ENCODE peak calls at places on chromosomes 7 and 10, in seven cellular contexts. One of them, this sample, is unnamed.

GRCh38 chr10:62492012-62492869 is 118.1 kb downstream of the ZNF365 start:
- DNase-seq in HepG2: peak
- DNase-seq in SK-N-SH: no peak
- DNase-seq in HCT116: peak
- DNase-seq in GM12878: peak
- DNase-seq in H1: no peak
- DNase-seq in K562: no peak
- DNase-seq in this sample: peak

GRCh38 chr7:1233328-1234048 is 816 bp downstream of the UNCX start:
- DNase-seq in HepG2: no peak
- DNase-seq in SK-N-SH: no peak
- DNase-seq in HCT116: no peak
- DNase-seq in GM12878: no peak
- DNase-seq in H1: no peak
- DNase-seq in K562: no peak
- DNase-seq in this sample: no peak

GRCh38 chr7:90538405-90538804 is 57.7 kb upstream of the CDK14 start:
- DNase-seq in HepG2: no peak
- DNase-seq in SK-N-SH: no peak
- DNase-seq in HCT116: no peak
- DNase-seq in GM12878: no peak
- DNase-seq in H1: no peak
- DNase-seq in K562: no peak
- DNase-seq in this sample: no peak

GRCh38 chr10:3418041-3418760 is 245.6 kb upstream of the PITRM1 start:
- DNase-seq in HepG2: no peak
- DNase-seq in SK-N-SH: no peak
- DNase-seq in HCT116: no peak
- DNase-seq in GM12878: no peak
- DNase-seq in H1: no peak
- DNase-seq in K562: no peak
- DNase-seq in this sample: no peak

GRCh38 chr7:113998934-113999333 is 80.1 kb upstream of the PPP1R3A start:
- DNase-seq in HepG2: no peak
- DNase-seq in SK-N-SH: no peak
- DNase-seq in HCT116: no peak
- DNase-seq in GM12878: no peak
- DNase-seq in H1: no peak
- DNase-seq in K562: no peak
- DNase-seq in this sample: no peak

GRCh38 chr10:64080071-64080470 is 558.9 kb downstream of the REEP3 start:
- DNase-seq in HepG2: no peak
- DNase-seq in SK-N-SH: no peak
- DNase-seq in HCT116: no peak
- DNase-seq in GM12878: no peak
- DNase-seq in H1: no peak
- DNase-seq in K562: no peak
- DNase-seq in this sample: no peak

GRCh38 chr7:107995184-107996071 is 7.5 kb downstream of the LAMB1 start:
- DNase-seq in HepG2: peak
- DNase-seq in SK-N-SH: peak
- DNase-seq in HCT116: no peak
- DNase-seq in GM12878: no peak
- DNase-seq in H1: peak
- DNase-seq in K562: peak
- DNase-seq in this sample: peak

GRCh38 chr7:43639858-43640491 is 57.1 kb downstream of the STK17A start:
- DNase-seq in HepG2: peak
- DNase-seq in SK-N-SH: no peak
- DNase-seq in HCT116: no peak
- DNase-seq in GM12878: no peak
- DNase-seq in H1: no peak
- DNase-seq in K562: no peak
- DNase-seq in this sample: no peak

GRCh38 chr7:134130124-134130523 is 3.0 kb downstream of the LRGUK start:
- DNase-seq in HepG2: no peak
- DNase-seq in SK-N-SH: no peak
- DNase-seq in HCT116: no peak
- DNase-seq in GM12878: no peak
- DNase-seq in H1: no peak
- DNase-seq in K562: no peak
- DNase-seq in this sample: no peak

GRCh38 chr7:97851725-97852124 is 20.5 kb downstream of the ASNS start:
- DNase-seq in HepG2: no peak
- DNase-seq in SK-N-SH: no peak
- DNase-seq in HCT116: no peak
- DNase-seq in GM12878: no peak
- DNase-seq in H1: no peak
- DNase-seq in K562: no peak
- DNase-seq in this sample: no peak

GRCh38 chr7:98810166-98810802 is 59.5 kb downstream of the TMEM130 start:
- DNase-seq in HepG2: no peak
- DNase-seq in SK-N-SH: peak
- DNase-seq in HCT116: no peak
- DNase-seq in GM12878: no peak
- DNase-seq in H1: no peak
- DNase-seq in K562: no peak
- DNase-seq in this sample: no peak

GRCh38 chr7:45236666-45237065 is 79.1 kb downstream of the RAMP3 start:
- DNase-seq in HepG2: no peak
- DNase-seq in SK-N-SH: no peak
- DNase-seq in HCT116: no peak
- DNase-seq in GM12878: no peak
- DNase-seq in H1: peak
- DNase-seq in K562: no peak
- DNase-seq in this sample: no peak

GRCh38 chr10:13739178-13739577 is 152.4 kb downstream of the PRPF18 start:
- DNase-seq in HepG2: no peak
- DNase-seq in SK-N-SH: no peak
- DNase-seq in HCT116: no peak
- DNase-seq in GM12878: no peak
- DNase-seq in H1: no peak
- DNase-seq in K562: no peak
- DNase-seq in this sample: no peak

GRCh38 chr10:45373003-45373782 is 823 bp upstream of the ALOX5 start:
- DNase-seq in HepG2: no peak
- DNase-seq in SK-N-SH: peak
- DNase-seq in HCT116: no peak
- DNase-seq in GM12878: no peak
- DNase-seq in H1: peak
- DNase-seq in K562: peak
- DNase-seq in this sample: no peak

GRCh38 chr7:124764071-124764846 is 1.3 kb downstream of the GPR37 start:
- DNase-seq in HepG2: no peak
- DNase-seq in SK-N-SH: no peak
- DNase-seq in HCT116: no peak
- DNase-seq in GM12878: no peak
- DNase-seq in H1: no peak
- DNase-seq in K562: no peak
- DNase-seq in this sample: no peak

GRCh38 chr7:66379761-66380160 is 174.6 kb downstream of the TPST1 start:
- DNase-seq in HepG2: no peak
- DNase-seq in SK-N-SH: no peak
- DNase-seq in HCT116: peak
- DNase-seq in GM12878: no peak
- DNase-seq in H1: no peak
- DNase-seq in K562: no peak
- DNase-seq in this sample: no peak

GRCh38 chr10:74289172-74289571 is 138.2 kb downstream of the ADK start:
- DNase-seq in HepG2: no peak
- DNase-seq in SK-N-SH: no peak
- DNase-seq in HCT116: no peak
- DNase-seq in GM12878: no peak
- DNase-seq in H1: no peak
- DNase-seq in K562: no peak
- DNase-seq in this sample: no peak

GRCh38 chr10:127942811-127943210 is 35.9 kb downstream of the PTPRE start:
- DNase-seq in HepG2: no peak
- DNase-seq in SK-N-SH: peak
- DNase-seq in HCT116: no peak
- DNase-seq in GM12878: no peak
- DNase-seq in H1: no peak
- DNase-seq in K562: no peak
- DNase-seq in this sample: no peak

GRCh38 chr10:127939786-127940330 is 33.0 kb downstream of the PTPRE start:
- DNase-seq in HepG2: no peak
- DNase-seq in SK-N-SH: no peak
- DNase-seq in HCT116: no peak
- DNase-seq in GM12878: no peak
- DNase-seq in H1: no peak
- DNase-seq in K562: no peak
- DNase-seq in this sample: no peak

GRCh38 chr10:127943336-127943910 is 36.5 kb downstream of the PTPRE start:
- DNase-seq in HepG2: no peak
- DNase-seq in SK-N-SH: no peak
- DNase-seq in HCT116: no peak
- DNase-seq in GM12878: no peak
- DNase-seq in H1: no peak
- DNase-seq in K562: no peak
- DNase-seq in this sample: no peak

GRCh38 chr10:127937915-127938440 is 31.1 kb downstream of the PTPRE start:
- DNase-seq in HepG2: no peak
- DNase-seq in SK-N-SH: no peak
- DNase-seq in HCT116: no peak
- DNase-seq in GM12878: no peak
- DNase-seq in H1: no peak
- DNase-seq in K562: no peak
- DNase-seq in this sample: no peak

DNA sequence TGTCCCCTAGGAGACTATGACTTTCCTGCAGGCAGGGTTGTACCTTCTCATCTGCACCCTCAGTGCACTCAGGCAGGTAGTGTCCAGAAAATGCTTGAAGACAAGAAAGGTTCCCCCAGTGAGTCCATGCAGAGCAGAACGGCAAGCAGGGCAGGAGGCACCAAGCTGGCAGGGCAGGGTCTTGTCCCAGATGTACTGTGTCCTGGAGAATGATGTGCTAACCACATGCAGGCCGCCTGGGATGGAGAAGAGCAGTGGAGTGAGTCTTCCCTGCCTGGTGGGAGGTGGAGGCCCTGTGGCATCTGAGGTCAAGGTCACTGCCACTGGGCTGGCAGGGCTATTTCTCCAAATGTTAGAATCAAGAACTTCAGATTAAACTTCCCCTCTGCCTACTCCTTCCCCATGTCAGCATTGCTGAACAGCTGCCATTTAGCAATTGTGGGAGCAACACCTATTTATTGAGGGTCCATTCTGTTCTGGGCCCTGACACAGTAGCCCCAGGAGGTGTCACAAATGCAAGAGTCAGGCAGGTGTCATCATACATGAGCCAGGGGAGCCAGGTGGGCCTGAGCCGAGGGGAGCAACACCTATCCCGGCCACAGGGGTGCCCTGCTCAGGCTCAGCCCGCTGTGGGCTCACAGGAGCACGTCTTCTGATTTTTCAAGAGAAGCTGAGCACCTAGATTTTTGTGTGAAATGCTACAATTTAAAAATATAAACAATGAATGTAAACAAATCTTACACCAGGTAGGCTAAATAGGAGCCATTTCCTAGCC is 34.1 kb downstream of the PTPRE start:
- DNase-seq in HepG2: no peak
- DNase-seq in SK-N-SH: no peak
- DNase-seq in HCT116: no peak
- DNase-seq in GM12878: no peak
- DNase-seq in H1: no peak
- DNase-seq in K562: no peak
- DNase-seq in this sample: no peak
- TF ChIP-seq JUND in HepG2: no peak
- TF ChIP-seq JUND in SK-N-SH: no peak
- TF ChIP-seq JUND in HCT116: no peak
- TF ChIP-seq JUND in GM12878: no peak
- TF ChIP-seq JUND in H1: no peak
- TF ChIP-seq JUND in K562: no peak
- TF ChIP-seq JUND in this sample: no peak

DNA sequence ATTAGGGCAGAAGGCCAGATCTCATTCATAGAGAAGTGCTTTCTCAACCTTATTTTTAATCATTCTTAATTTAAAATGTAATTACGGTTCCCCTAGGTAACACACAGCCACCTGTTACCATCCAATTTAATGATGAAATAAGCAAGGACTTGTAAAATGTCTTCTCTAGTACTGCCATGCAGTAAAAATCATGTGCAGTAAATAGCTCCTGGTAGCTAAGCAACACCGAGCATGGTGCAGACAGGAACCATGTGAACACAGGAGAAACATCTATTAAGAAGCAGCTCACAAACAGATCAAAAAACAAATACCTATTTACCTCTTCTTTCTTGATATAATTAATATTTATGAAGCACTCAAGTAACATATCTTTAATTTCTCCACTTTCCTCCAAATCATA is 15.1 kb downstream of the NCAPG2 start:
- DNase-seq in HepG2: no peak
- DNase-seq in SK-N-SH: no peak
- DNase-seq in HCT116: no peak
- DNase-seq in GM12878: no peak
- DNase-seq in H1: no peak
- DNase-seq in K562: no peak
- DNase-seq in this sample: no peak
- TF ChIP-seq JUND in HepG2: no peak
- TF ChIP-seq JUND in SK-N-SH: no peak
- TF ChIP-seq JUND in HCT116: no peak
- TF ChIP-seq JUND in GM12878: no peak
- TF ChIP-seq JUND in H1: no peak
- TF ChIP-seq JUND in K562: no peak
- TF ChIP-seq JUND in this sample: no peak

GRCh38 chr7:136134503-136134902 is 157.3 kb upstream of the MTPN start:
- DNase-seq in HepG2: no peak
- DNase-seq in SK-N-SH: no peak
- DNase-seq in HCT116: no peak
- DNase-seq in GM12878: no peak
- DNase-seq in H1: no peak
- DNase-seq in K562: no peak
- DNase-seq in this sample: no peak
- TF ChIP-seq JUND in HepG2: no peak
- TF ChIP-seq JUND in SK-N-SH: peak
- TF ChIP-seq JUND in HCT116: no peak
- TF ChIP-seq JUND in GM12878: no peak
- TF ChIP-seq JUND in H1: no peak
- TF ChIP-seq JUND in K562: no peak
- TF ChIP-seq JUND in this sample: no peak

GRCh38 chr7:2350055-2350454 is 4.6 kb upstream of the EIF3B start:
- DNase-seq in HepG2: no peak
- DNase-seq in SK-N-SH: no peak
- DNase-seq in HCT116: no peak
- DNase-seq in GM12878: no peak
- DNase-seq in H1: no peak
- DNase-seq in K562: no peak
- DNase-seq in this sample: no peak
- TF ChIP-seq JUND in HepG2: no peak
- TF ChIP-seq JUND in SK-N-SH: no peak
- TF ChIP-seq JUND in HCT116: no peak
- TF ChIP-seq JUND in GM12878: no peak
- TF ChIP-seq JUND in H1: no peak
- TF ChIP-seq JUND in K562: no peak
- TF ChIP-seq JUND in this sample: no peak

DNA sequence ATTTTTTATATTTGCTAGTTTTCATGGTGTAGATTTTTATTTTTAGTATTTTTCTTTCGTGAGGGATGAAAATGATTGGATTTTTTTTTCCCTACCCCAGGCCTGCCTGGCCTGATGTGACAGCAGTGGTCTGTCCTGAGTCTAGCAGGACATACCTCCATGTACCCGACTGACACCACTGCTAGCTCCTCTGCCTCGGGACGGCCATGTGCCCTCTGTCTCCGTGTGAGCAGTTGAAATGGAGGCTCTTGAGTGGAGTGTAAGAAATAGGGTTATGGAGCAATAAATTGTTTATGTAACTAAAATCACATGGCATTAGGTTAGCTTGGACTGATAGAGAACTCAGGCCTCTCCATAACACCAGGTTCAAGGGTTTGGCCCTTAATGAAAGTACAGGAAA is 734.2 kb downstream of the KCNMA1 start:
- DNase-seq in HepG2: no peak
- DNase-seq in SK-N-SH: no peak
- DNase-seq in HCT116: no peak
- DNase-seq in GM12878: no peak
- DNase-seq in H1: no peak
- DNase-seq in K562: no peak
- DNase-seq in this sample: no peak
- TF ChIP-seq JUND in HepG2: no peak
- TF ChIP-seq JUND in SK-N-SH: no peak
- TF ChIP-seq JUND in HCT116: no peak
- TF ChIP-seq JUND in GM12878: no peak
- TF ChIP-seq JUND in H1: no peak
- TF ChIP-seq JUND in K562: no peak
- TF ChIP-seq JUND in this sample: no peak

This sample was measured in T47D.